ENCODE peak calls at places on chromosomes 4 and X, in six cellular contexts. F, Y, V, L, U and I are unnamed samples.

GRCh38 chr4:94412019-94413017 is 39.4 kb upstream of the PDLIM5 start:
- DNase-seq in U (peak; percentile 83), Y (no peak), F (peak; percentile 38), V (no peak), L (no peak), I (no peak)

GRCh38 chr4:3481113-3481531 is 18.0 kb downstream of the DOK7 start:
- DNase-seq in V (no peak), L (no peak), Y (no peak), U (no peak), F (no peak), I (no peak)

GRCh38 chr4:38309471-38309870 is 349.3 kb downstream of the PTTG2 start:
- DNase-seq in F (no peak), Y (no peak), V (no peak), U (no peak), L (no peak), I (no peak)

GRCh38 chrX:28586291-28586690 is 955 bp upstream of the IL1RAPL1 start:
- DNase-seq in V (no peak), Y (no peak), L (no peak), U (peak; percentile 25), F (peak; percentile 32), I (no peak)

GRCh38 chrX:9862525-9862924 is 76.3 kb downstream of the SHROOM2 start:
- DNase-seq in L (no peak), V (no peak), F (no peak), Y (no peak), U (no peak), I (no peak)

GRCh38 chrX:20680998-20681397 is 414.3 kb upstream of the RPS6KA3 start:
- DNase-seq in U (peak; percentile 2), Y (no peak), L (no peak), V (no peak), F (no peak), I (no peak)

GRCh38 chr4:147491076-147491475 is 10.2 kb downstream of the EDNRA start:
- DNase-seq in F (no peak), V (no peak), U (no peak), Y (no peak), L (no peak), I (no peak)

GRCh38 chrX:108199041-108199440 is 107.5 kb downstream of the ATG4A start:
- DNase-seq in L (no peak), U (no peak), Y (no peak), F (no peak), V (no peak), I (no peak)

GRCh38 chrX:42131856-42132255 is 208.5 kb upstream of the CASK start:
- DNase-seq in L (no peak), Y (no peak), V (no peak), F (no peak), U (peak; percentile 33), I (no peak)

GRCh38 chr4:83556006-83556712 is 20.3 kb downstream of the GPAT3 start:
- DNase-seq in L (no peak), U (no peak), V (no peak), Y (no peak), F (no peak), I (no peak)

GRCh38 chrX:21764043-21764442 is 6.1 kb upstream of the SMPX start:
- DNase-seq in U (no peak), Y (no peak), L (no peak), V (no peak), F (no peak), I (no peak)

GRCh38 chrX:21757960-21758359 is at the start of gene SMPX:
- DNase-seq in V (no peak), U (no peak), Y (no peak), F (no peak), L (no peak), I (no peak)

GRCh38 chrX:21756785-21757529 is 959 bp downstream of the SMPX start:
- DNase-seq in U (no peak), Y (no peak), V (no peak), L (no peak), F (no peak), I (no peak)

DNA sequence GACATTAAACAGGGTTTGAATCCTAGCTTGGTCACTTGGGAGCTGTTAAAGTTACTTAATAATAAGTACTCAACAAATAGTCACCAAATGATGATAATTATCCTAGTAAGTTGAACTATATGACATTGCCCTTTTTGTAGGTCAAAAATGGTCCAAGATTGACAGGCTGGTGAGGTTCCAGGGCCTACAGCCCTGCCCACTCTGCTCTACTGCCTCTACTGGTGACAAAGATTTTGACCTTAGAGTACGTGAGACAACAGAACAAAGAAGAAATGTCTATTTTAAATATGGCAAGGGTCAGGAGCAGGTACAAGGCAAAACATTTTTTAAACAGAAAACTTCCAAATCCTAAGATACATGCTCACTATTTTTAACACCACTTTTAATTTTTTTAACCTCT is 572 bp upstream of the SMPX start:
- DNase-seq in V (no peak), F (no peak), L (no peak), U (no peak), Y (no peak), I (no peak)
- TF ChIP-seq CTCF in V (no peak), F (no peak), L (no peak), U (no peak), Y (no peak), I (no peak)

DNA sequence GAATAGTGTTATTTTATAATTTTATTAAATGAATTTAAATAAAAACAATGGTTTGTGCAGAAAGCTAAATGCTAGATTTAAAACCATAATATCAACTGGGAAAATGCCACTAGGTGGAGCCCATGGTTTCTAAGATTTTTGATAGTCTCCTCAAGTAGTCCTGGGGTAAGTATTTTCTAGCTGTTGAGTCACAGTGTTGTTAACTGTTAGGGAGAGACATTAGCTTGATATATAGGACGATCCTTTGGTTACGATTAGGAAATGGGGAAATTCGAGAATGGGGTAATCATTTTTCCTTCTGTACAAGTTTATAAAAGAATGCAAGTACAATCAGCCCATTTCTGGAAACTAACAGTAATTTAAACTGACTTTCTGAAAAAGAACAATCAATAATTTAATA is 378.4 kb downstream of the ANKRD50 start:
- DNase-seq in L (no peak), U (peak; percentile 91), V (peak; percentile 65), Y (no peak), F (peak; percentile 80), I (no peak)
- TF ChIP-seq CTCF in L (no peak), U (peak; percentile 65), V (peak; percentile 61), Y (peak; percentile 39), F (peak; percentile 77), I (peak; percentile 71)

DNA sequence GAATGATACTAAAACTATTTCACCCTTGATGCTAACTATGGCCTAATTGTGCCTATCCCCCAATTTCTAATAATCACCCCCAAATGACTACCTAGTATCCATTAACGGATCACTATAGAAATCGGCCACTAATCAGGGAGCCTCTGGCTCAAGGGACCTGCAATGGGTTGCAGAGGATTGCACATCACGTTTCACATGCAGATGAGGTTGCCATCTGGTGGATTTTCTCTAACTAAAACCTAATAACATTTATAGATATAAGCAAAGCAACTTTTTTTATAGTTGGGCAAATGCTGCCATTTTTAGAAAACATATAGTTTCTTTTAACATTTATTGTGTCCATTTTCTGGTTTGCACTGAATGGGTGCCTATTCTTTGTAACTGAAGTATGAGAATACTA is 28.3 kb upstream of the ALG13 start:
- DNase-seq in Y (no peak), U (peak; percentile 4), V (no peak), F (peak; percentile 22), L (no peak), I (no peak)
- TF ChIP-seq CTCF in Y (no peak), U (peak; percentile 2), V (no peak), F (peak; percentile 41), L (no peak), I (peak; percentile 10)

GRCh38 chr4:28073860-28074555 is 1213.4 kb downstream of the STIM2 start:
- DNase-seq in U (no peak), F (no peak), Y (no peak), L (no peak), V (no peak), I (no peak)
- TF ChIP-seq CTCF in U (no peak), F (peak; percentile 19), Y (no peak), L (no peak), V (peak; percentile 22), I (no peak)

GRCh38 chr4:76105652-76106051 is 31.1 kb downstream of the ART3 start:
- DNase-seq in Y (no peak), U (no peak), V (no peak), L (no peak), F (no peak), I (no peak)

GRCh38 chr4:76106442-76106841 is 31.9 kb downstream of the ART3 start:
- DNase-seq in Y (no peak), U (no peak), F (no peak), V (no peak), L (no peak), I (no peak)

DNA sequence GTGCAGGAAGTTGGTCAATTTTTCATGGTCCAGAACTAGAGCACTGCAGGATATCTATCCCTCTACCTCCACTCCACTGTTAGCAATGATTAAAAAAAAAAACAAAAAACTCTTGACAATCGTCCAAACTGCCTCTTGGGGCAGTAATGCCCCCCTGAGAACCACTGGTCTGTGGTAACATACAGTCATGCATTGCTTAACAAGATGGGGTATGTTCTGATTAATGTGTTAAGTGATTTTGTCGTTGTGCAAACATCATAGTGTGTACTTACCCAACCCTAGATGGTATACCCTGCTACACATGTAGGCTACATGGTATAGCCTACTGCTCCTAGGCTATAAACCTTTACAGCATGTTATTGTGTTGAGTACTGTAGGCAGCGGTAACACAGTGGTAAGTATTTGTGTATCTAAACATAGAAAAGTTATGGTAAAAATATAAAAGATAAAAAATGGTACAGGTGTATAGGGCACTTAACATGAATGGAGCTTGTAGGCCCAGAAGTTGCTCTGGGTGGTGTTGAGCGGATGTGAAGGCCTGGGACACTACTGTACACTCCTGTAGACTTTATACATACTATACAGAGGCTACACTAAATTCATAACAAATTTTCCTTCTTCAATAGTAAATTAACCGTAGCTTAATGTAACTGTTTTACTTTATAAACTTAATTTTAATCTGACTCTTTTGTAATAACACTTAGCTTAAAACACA is 34.1 kb downstream of the ART3 start:
- DNase-seq in F (no peak), V (no peak), L (no peak), U (no peak), Y (no peak), I (no peak)
- TF ChIP-seq CTCF in F (no peak), V (no peak), L (no peak), U (no peak), Y (no peak), I (no peak)

GRCh38 chr4:40949701-40950100 is 199.9 kb downstream of the NSUN7 start:
- DNase-seq in Y (no peak), V (no peak), F (no peak), U (no peak), L (no peak), I (no peak)
- TF ChIP-seq CTCF in Y (no peak), V (no peak), F (no peak), U (no peak), L (no peak), I (no peak)